ENCODE peak calls at places on chromosomes 7 and 10, in eight cellular contexts. Q is CD8-positive, alpha-beta T cell; N is CD4-positive, alpha-beta memory T cell; M is aorta; P is H1; Y is K562; I is hepatocyte; C is A549. O is an unnamed sample. For H3K4me1, the result is how much of the 10 kb centered on the place peaks cover.

GRCh38 chr10:12638103-12638502 is 288.8 kb downstream of the CAMK1D start:
- DNase-seq in Q (no peak), N (no peak), M (no peak), P (no peak), Y (no peak), I (peak), C (peak), O (no peak)

GRCh38 chr7:136293272-136293671 is 316.1 kb upstream of the MTPN start:
- DNase-seq in Q (no peak), N (no peak), M (no peak), P (no peak), Y (no peak), I (no peak), C (no peak), O (no peak)

GRCh38 chr10:70295321-70295720 is 11.5 kb upstream of the NPFFR1 start:
- DNase-seq in Q (no peak), N (no peak), M (no peak), P (no peak), Y (no peak), I (no peak), C (no peak), O (no peak)

GRCh38 chr7:19508124-19508523 is 200.7 kb downstream of the POLR1F start:
- DNase-seq in Q (no peak), N (no peak), M (no peak), P (no peak), Y (no peak), I (no peak), C (no peak), O (no peak)

GRCh38 chr7:132145466-132145865 is 430.8 kb downstream of the PLXNA4 start:
- DNase-seq in Q (no peak), N (no peak), M (peak), P (no peak), Y (no peak), I (peak), C (peak), O (peak)

GRCh38 chr7:151699147-151699546 is 177.8 kb downstream of the PRKAG2 start:
- DNase-seq in Q (no peak), N (no peak), M (no peak), P (no peak), Y (peak), I (no peak), C (peak), O (no peak)

GRCh38 chr7:151745090-151745638 is 131.8 kb downstream of the PRKAG2 start:
- DNase-seq in Q (no peak), N (no peak), M (peak), P (no peak), Y (peak), I (peak), C (peak), O (peak)

GRCh38 chr10:4093438-4093837 is 308.4 kb upstream of the KLF6 start:
- DNase-seq in Q (no peak), N (no peak), M (no peak), P (no peak), Y (no peak), I (no peak), C (no peak), O (no peak)

GRCh38 chr7:1505731-1506550 is 1.8 kb upstream of the INTS1 start:
- DNase-seq in Q (no peak), N (peak), M (no peak), P (no peak), Y (no peak), I (no peak), C (peak), O (peak)

GRCh38 chr7:108442039-108442568 is 14.1 kb downstream of the NRCAM start:
- DNase-seq in Q (no peak), N (no peak), M (no peak), P (no peak), Y (no peak), I (no peak), C (peak), O (no peak)

GRCh38 chr10:25288181-25288580 is 113.4 kb downstream of the GPR158 start:
- DNase-seq in Q (no peak), N (no peak), M (no peak), P (no peak), Y (no peak), I (no peak), C (no peak), O (no peak)

GRCh38 chr7:158728911-158729645 is 24.5 kb upstream of the NCAPG2 start:
- DNase-seq in Q (no peak), N (no peak), M (peak), P (no peak), Y (peak), I (no peak), C (no peak), O (no peak)

GRCh38 chr7:157693071-157693520 is 356.3 kb downstream of the DNAJB6 start:
- DNase-seq in Q (no peak), N (no peak), M (peak), P (no peak), Y (no peak), I (no peak), C (no peak), O (no peak)

GRCh38 chr10:50360077-50360476 is 108.8 kb upstream of the ASAH2 start:
- DNase-seq in Q (no peak), N (no peak), M (no peak), P (no peak), Y (no peak), I (no peak), C (no peak), O (no peak)

GRCh38 chr7:18495412-18496335 is at the start of gene HDAC9:
- DNase-seq in Q (no peak), N (no peak), M (peak), P (no peak), Y (no peak), I (peak), C (no peak), O (peak)

GRCh38 chr7:99369767-99370353 is 4.7 kb upstream of the ARPC1B start:
- DNase-seq in Q (no peak), N (no peak), M (no peak), P (no peak), Y (peak), I (no peak), C (no peak), O (no peak)

GRCh38 chr7:158442260-158442659 is 145.4 kb downstream of the PTPRN2 start:
- DNase-seq in Q (no peak), N (no peak), M (no peak), P (no peak), Y (peak), I (peak), C (peak), O (no peak)

GRCh38 chr10:113711142-113711541 is 31.4 kb downstream of the CASP7 start:
- DNase-seq in Q (no peak), N (no peak), M (no peak), P (no peak), Y (no peak), I (no peak), C (no peak), O (no peak)

GRCh38 chr7:139871276-139871675 is 42.2 kb downstream of the TBXAS1 start:
- DNase-seq in Q (no peak), N (no peak), M (no peak), P (no peak), Y (no peak), I (no peak), C (no peak), O (no peak)

GRCh38 chr7:80307251-80307856 is 172.7 kb downstream of the GNAI1 start:
- DNase-seq in Q (no peak), N (no peak), M (no peak), P (no peak), Y (no peak), I (peak), C (peak), O (no peak)

GRCh38 chr10:108241166-108241565 is 1076.7 kb upstream of the SORCS1 start:
- DNase-seq in Q (no peak), N (no peak), M (no peak), P (no peak), Y (no peak), I (no peak), C (no peak), O (no peak)

GRCh38 chr7:93574269-93574645 is 267 bp downstream of the CALCR start:
- DNase-seq in Q (no peak), N (no peak), M (no peak), P (no peak), Y (no peak), I (no peak), C (no peak), O (no peak)

GRCh38 chr7:134870156-134870555 is 90.7 kb downstream of the CALD1 start:
- DNase-seq in Q (no peak), N (no peak), M (no peak), P (no peak), Y (no peak), I (no peak), C (no peak), O (no peak)

GRCh38 chr7:116395125-116395791 is 104.3 kb upstream of the CAV2 start:
- DNase-seq in Q (no peak), N (no peak), M (no peak), P (peak), Y (no peak), I (peak), C (peak), O (no peak)

GRCh38 chr7:131071786-131072504 is 255.7 kb upstream of the MKLN1 start:
- DNase-seq in Q (no peak), N (no peak), M (no peak), P (no peak), Y (peak), I (no peak), C (peak), O (peak)

GRCh38 chr10:4652111-4653010 is 173.6 kb upstream of the AKR1E2 start:
- DNase-seq in Q (no peak), N (no peak), M (no peak), P (no peak), Y (no peak), I (no peak), C (no peak), O (no peak)

GRCh38 chr10:92265687-92266258 is 25.1 kb downstream of the CPEB3 start:
- DNase-seq in Q (no peak), N (no peak), M (no peak), P (no peak), Y (no peak), I (no peak), C (no peak), O (no peak)

GRCh38 chr7:48760528-48761265 is 163.7 kb upstream of the CDC14C start:
- DNase-seq in Q (no peak), N (no peak), M (no peak), P (no peak), Y (no peak), I (no peak), C (no peak), O (no peak)

GRCh38 chr7:1095621-1096155 is 7.8 kb downstream of the GPER1 start:
- DNase-seq in Q (no peak), N (no peak), M (peak), P (no peak), Y (no peak), I (no peak), C (no peak), O (peak)

GRCh38 chr10:114609518-114610426 is 48.3 kb downstream of the ABLIM1 start:
- DNase-seq in Q (no peak), N (no peak), M (no peak), P (no peak), Y (no peak), I (no peak), C (no peak), O (no peak)

GRCh38 chr10:126250045-126250444 is 138.2 kb downstream of the ADAM12 start:
- DNase-seq in Q (no peak), N (no peak), M (no peak), P (no peak), Y (no peak), I (peak), C (no peak), O (no peak)

GRCh38 chr7:87152897-87153641 is 816 bp downstream of the DMTF1 start:
- DNase-seq in Q (no peak), N (peak), M (peak), P (no peak), Y (no peak), I (peak), C (peak), O (peak)

GRCh38 chr10:34962866-34963265 is 127.3 kb downstream of the CUL2 start:
- DNase-seq in Q (no peak), N (no peak), M (peak), P (no peak), Y (no peak), I (no peak), C (no peak), O (no peak)

GRCh38 chr7:23106801-23107713 is 1.5 kb downstream of the KLHL7 start:
- DNase-seq in Q (no peak), N (no peak), M (no peak), P (no peak), Y (no peak), I (peak), C (no peak), O (no peak)

GRCh38 chr7:45660901-45661211 is 86.7 kb downstream of the ADCY1 start:
- DNase-seq in Q (peak), N (no peak), M (no peak), P (no peak), Y (no peak), I (no peak), C (no peak), O (no peak)

DNA sequence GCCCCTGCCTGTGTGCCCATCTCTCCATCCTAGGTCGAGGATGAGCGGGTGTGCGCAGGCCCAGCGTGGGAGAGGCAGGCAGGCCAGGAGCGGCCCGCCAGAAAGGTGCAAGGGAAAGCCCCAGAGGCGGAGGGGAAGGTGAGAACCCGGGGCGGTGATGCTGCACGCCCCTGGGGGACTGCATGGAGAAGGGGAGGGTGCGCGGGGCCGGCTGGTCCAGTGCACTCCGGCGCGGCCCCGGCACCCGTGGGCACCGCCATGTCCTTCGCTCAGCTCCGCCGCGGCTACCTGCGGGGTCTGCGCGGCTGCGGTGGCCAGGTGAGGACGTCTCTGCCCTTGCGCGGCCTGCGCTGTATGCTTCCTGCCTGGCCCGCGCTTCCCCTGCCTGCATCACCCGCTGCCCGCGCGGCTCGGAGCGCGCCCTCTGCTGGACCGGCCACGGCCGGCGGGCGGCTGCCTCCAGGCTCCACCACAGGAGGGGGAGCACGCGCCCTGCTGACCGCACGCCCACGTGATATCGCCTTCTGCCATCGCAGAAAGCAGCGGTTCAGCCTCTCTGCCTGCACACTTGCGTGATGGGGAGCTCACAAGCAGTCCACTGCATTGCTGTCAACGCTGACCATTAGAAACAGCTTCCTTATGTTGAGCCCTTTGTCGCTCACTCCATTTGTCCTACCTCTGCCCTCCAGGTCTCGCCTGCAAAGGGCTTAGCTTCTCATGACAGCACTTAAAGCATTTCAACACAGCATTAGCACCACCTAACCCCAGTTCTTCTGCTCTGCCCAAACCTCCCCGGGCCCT is 73.9 kb downstream of the CXCL12 start:
- DNase-seq in Q (peak), N (peak), M (peak), P (peak), Y (peak), I (peak), C (peak), O (peak)
- H3K4me3 ChIP-seq in Q (peak), N (peak), M (no peak), P (peak), Y (no peak), I (no peak), C (no peak), O (peak)

GRCh38 chr7:150410680-150411346 is 31.7 kb downstream of the ZNF775 start:
- DNase-seq in Q (no peak), N (no peak), M (no peak), P (no peak), Y (no peak), I (no peak), C (no peak), O (no peak)
- H3K4me1 ChIP-seq in Q (under half), N (under half), M (under half), P (under half), Y (under half), I (under half), C (under half), O (under half)

DNA sequence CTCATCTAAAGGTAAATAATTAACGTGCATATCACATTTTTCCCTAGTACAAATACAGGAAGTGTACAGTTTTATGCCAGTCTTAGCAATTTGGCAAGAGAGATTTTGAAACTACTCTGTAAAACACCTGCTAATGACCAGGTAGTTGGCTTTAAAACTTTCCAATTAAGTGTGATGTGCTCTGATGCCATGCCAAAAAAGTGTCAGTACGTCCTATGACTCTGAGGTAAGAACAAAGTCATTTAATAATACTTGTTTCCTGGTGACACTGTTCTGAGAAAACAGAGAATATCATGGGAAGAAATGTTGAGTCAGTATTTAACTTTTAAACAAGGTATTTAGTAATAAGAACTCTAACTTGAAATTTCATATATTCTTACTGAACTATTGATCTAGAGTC is 9.6 kb downstream of the PDZD8 start:
- DNase-seq in Q (no peak), N (no peak), M (no peak), P (no peak), Y (no peak), I (peak), C (peak), O (no peak)
- H3K27ac ChIP-seq in Q (no peak), N (no peak), M (no peak), P (no peak), Y (peak), I (peak), C (peak), O (no peak)

GRCh38 chr7:28408974-28409715 is 3.2 kb upstream of the CREB5 start:
- DNase-seq in Q (no peak), N (peak), M (peak), P (peak), Y (peak), I (peak), C (peak), O (peak)

GRCh38 chr7:28409716-28410627 is 2.3 kb upstream of the CREB5 start:
- DNase-seq in Q (no peak), N (no peak), M (peak), P (no peak), Y (no peak), I (peak), C (peak), O (peak)

GRCh38 chr7:28406192-28406591 is 6.1 kb upstream of the CREB5 start:
- DNase-seq in Q (no peak), N (no peak), M (no peak), P (no peak), Y (no peak), I (no peak), C (no peak), O (no peak)

GRCh38 chr7:28407643-28408042 is 4.7 kb upstream of the CREB5 start:
- DNase-seq in Q (no peak), N (no peak), M (no peak), P (no peak), Y (no peak), I (peak), C (peak), O (no peak)

GRCh38 chr7:28408105-28408973 is 4.0 kb upstream of the CREB5 start:
- DNase-seq in Q (no peak), N (no peak), M (peak), P (no peak), Y (no peak), I (no peak), C (no peak), O (peak)
- H3K4me3 ChIP-seq in Q (peak), N (no peak), M (no peak), P (peak), Y (no peak), I (no peak), C (peak), O (peak)

O was measured in right cardiac atrium.